ENCODE peak calls at places on chromosomes 5 and 9, in seven cellular contexts. X is IMR-90, P is H9, D is neuronal stem cell, T is H1, L is mesendoderm, Y is trophoblast cell. S is an unnamed sample.
A peak's percentile ranks its signal among the peaks of the same experiment; 100 is the strongest.

GRCh38 chr9:2711716-2712115 is 5.6 kb upstream of the KCNV2 start:
- DNase-seq in P (no peak), X (no peak), D (no peak), T (no peak), Y (no peak), L (peak; percentile 27), S (no peak)

GRCh38 chr5:39189297-39189955 is 29.9 kb downstream of the FYB1 start:
- DNase-seq in P (no peak), Y (no peak), D (no peak), L (no peak), T (no peak), X (no peak), S (no peak)

GRCh38 chr5:146025108-146025507 is 80.3 kb downstream of the PLAC8L1 start:
- DNase-seq in D (no peak), P (no peak), Y (no peak), L (no peak), X (no peak), T (no peak), S (peak; percentile 10)

GRCh38 chr5:33737697-33738096 is 154.1 kb downstream of the ADAMTS12 start:
- DNase-seq in P (no peak), T (no peak), X (no peak), Y (no peak), D (no peak), L (no peak), S (peak; percentile 33)

GRCh38 chr5:116453920-116454319 is 120.7 kb downstream of the SEMA6A start:
- DNase-seq in D (no peak), T (no peak), Y (no peak), X (no peak), P (no peak), L (no peak), S (no peak)

GRCh38 chr5:148343049-148343413 is 7.7 kb downstream of the SPINK9 start:
- DNase-seq in D (no peak), T (no peak), L (no peak), X (no peak), Y (no peak), P (no peak), S (no peak)

GRCh38 chr9:123761905-123762605 is 167.9 kb downstream of the DENND1A start:
- DNase-seq in X (no peak), P (no peak), T (peak; percentile 35), D (no peak), Y (no peak), L (peak; percentile 47), S (peak; percentile 22)

GRCh38 chr5:92922231-92922967 is 658.6 kb downstream of the NR2F1-AS1 start:
- DNase-seq in T (no peak), Y (no peak), P (no peak), L (peak; percentile 90), D (no peak), X (no peak), S (no peak)

GRCh38 chr9:133584559-133585476 is 24.4 kb downstream of the FAM163B start:
- DNase-seq in Y (no peak), D (no peak), X (no peak), T (peak; percentile 73), L (peak; percentile 49), P (peak; percentile 62), S (peak; percentile 41)

GRCh38 chr9:109923826-109924225 is 143.8 kb downstream of the PALM2AKAP2 start:
- DNase-seq in P (no peak), T (no peak), D (no peak), Y (no peak), L (no peak), X (no peak), S (no peak)

GRCh38 chr9:124618476-124618875 is 111.3 kb upstream of the NR5A1 start:
- DNase-seq in Y (no peak), P (no peak), D (no peak), T (no peak), L (no peak), X (no peak), S (no peak)

GRCh38 chr9:70043285-70043684 is 363 bp upstream of the MAMDC2 start:
- DNase-seq in Y (no peak), T (no peak), P (peak; percentile 60), L (peak; percentile 75), D (peak; percentile 79), X (no peak), S (no peak)

GRCh38 chr5:124816381-124816780 is 69.9 kb upstream of the ZNF608 start:
- DNase-seq in Y (no peak), P (no peak), L (no peak), D (no peak), X (no peak), T (no peak), S (no peak)

GRCh38 chr9:113798062-113799030 is 77.8 kb upstream of the ZNF618 start:
- DNase-seq in L (no peak), D (no peak), T (peak; percentile 39), P (no peak), X (peak; percentile 33), Y (no peak), S (peak; percentile 46)

GRCh38 chr9:113152699-113153098 is 1.9 kb downstream of the SLC31A2 start:
- DNase-seq in P (no peak), X (no peak), L (peak; percentile 27), Y (no peak), D (no peak), T (no peak), S (no peak)

GRCh38 chr5:31583129-31583528 is 51.0 kb downstream of the C5orf22 start:
- DNase-seq in Y (no peak), T (no peak), P (no peak), D (no peak), L (no peak), X (no peak), S (no peak)

GRCh38 chr5:72956324-72957140 is 691 bp downstream of the FCHO2 start:
- DNase-seq in Y (peak; percentile 48), P (peak; percentile 39), T (peak; percentile 67), D (peak; percentile 41), L (peak; percentile 55), X (peak; percentile 56), S (peak; percentile 65)

GRCh38 chr5:81724108-81724507 is 26.8 kb downstream of the SSBP2 start:
- DNase-seq in Y (no peak), X (no peak), D (no peak), P (no peak), T (no peak), L (no peak), S (no peak)

DNA sequence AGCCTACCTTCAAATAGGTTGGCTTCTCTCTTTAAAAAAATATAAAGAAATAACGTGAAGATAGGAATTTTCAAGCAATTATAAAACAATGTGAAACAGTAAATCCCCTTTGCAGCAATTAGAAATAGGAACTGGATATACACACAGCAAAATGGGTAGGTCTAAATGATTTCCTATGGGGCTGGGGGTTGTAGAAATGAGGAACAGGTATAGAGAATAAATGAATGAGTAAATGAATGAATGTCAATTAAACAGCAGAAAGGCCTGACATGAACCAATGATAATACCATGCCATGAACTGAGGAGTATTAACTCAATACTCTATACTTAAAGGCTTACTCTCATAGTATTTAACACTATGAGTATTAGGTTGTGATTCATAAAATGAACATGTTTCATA is 21.6 kb downstream of the SSBP2 start:
- DNase-seq in T (no peak), D (no peak), X (no peak), L (no peak), P (no peak), Y (no peak), S (no peak)
- H4K8ac ChIP-seq in T (no peak overlapping the region), D (no peak overlapping the region), X (no peak overlapping the region), L (no peak overlapping the region), P (no peak overlapping the region), Y (no peak overlapping the region), S (no peak overlapping the region)

DNA sequence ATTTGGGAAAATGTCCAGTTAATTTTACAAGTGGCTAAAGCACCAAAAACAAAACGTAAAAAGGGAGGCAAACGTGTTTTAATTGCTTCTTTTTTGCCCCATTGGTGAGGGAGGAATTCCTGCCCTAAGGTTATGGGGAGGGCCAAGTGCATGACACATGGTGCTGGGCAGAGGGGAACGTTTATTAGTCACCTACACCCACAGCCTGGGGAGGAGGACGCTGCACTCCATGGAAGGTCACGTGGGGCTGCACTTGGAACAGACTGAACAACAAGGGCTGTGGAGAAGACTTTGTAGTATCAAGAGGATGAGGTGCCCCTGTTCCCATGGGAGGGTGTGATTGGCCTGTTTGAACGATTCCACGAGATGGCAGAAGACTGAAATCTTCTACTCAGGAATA is 13.7 kb upstream of the ADAMTS16 start:
- DNase-seq in D (no peak), T (no peak), Y (peak; percentile 68), L (no peak), P (no peak), X (no peak), S (no peak)
- H3K18ac ChIP-seq in D (no peak overlapping the region), T (no peak overlapping the region), Y (no peak overlapping the region), L (no peak overlapping the region), P (no peak overlapping the region), X (no peak overlapping the region), S (no peak overlapping the region)

GRCh38 chr9:34664281-34665108 is 2.0 kb upstream of the CCL27 start:
- DNase-seq in D (peak; percentile 62), P (peak; percentile 94), L (peak; percentile 96), X (peak; percentile 69), T (peak; percentile 94), Y (peak; percentile 79), S (peak; percentile 85)

GRCh38 chr9:34665109-34665380 is 2.6 kb upstream of the CCL27 start:
- DNase-seq in T (no peak), X (no peak), P (no peak), L (no peak), D (no peak), Y (no peak), S (no peak)

GRCh38 chr9:34662544-34663295 is at the start of gene CCL27:
- DNase-seq in T (no peak), L (no peak), Y (no peak), X (no peak), P (no peak), D (no peak), S (no peak)

GRCh38 chr9:34665381-34666250 is 3.2 kb upstream of the CCL27 start:
- DNase-seq in D (peak; percentile 90), X (peak; percentile 95), P (peak; percentile 95), T (peak; percentile 95), L (peak; percentile 97), Y (peak; percentile 96), S (peak; percentile 97)

GRCh38 chr9:34663296-34663590 is 786 bp upstream of the CCL27 start:
- DNase-seq in P (no peak), T (no peak), Y (no peak), L (no peak), D (no peak), X (no peak), S (no peak)
- H2AK5ac ChIP-seq in P (no peak overlapping the region), T (no peak overlapping the region), Y (no peak overlapping the region), L (no peak overlapping the region), D (peak overlapping the region; percentile 27), X (no peak overlapping the region), S (no peak overlapping the region)

GRCh38 chr9:35657327-35658143 is at the start of gene RMRP:
- DNase-seq in Y (peak; percentile 99), P (peak; percentile 98), X (peak; percentile 100), D (peak; percentile 98), L (peak; percentile 100), T (peak; percentile 96), S (peak; percentile 100)
- H4K8ac ChIP-seq in Y (peak within 1 kb of the TSS; percentile 98), P (no peak within 1 kb of the TSS), X (peak within 1 kb of the TSS; percentile 93), D (no peak within 1 kb of the TSS), L (no peak within 1 kb of the TSS), T (peak within 1 kb of the TSS; percentile 96), S (peak within 1 kb of the TSS; percentile 95)

S was measured in mesenchymal stem cell.